ENCODE peak calls at places on chromosomes 5 and 9, in four cellular contexts. Y is NCI-H1930; C is tibial nerve; V is stimulated activated naive CD8-positive, alpha-beta T cell treated with anti-CD3 and anti-CD28 coated beads, Interleukin-15, Interleukin-2, amounts not matched to agents 100 U/mL and 50 U/mL, for 24 hours. M is an unnamed sample.

GRCh38 chr5:141402553-141403328 is at the start of gene PCDHGA9:
- DNase-seq in Y (no peak), C (no peak), V (no peak), M (no peak)

GRCh38 chr9:34170252-34170915 is 8.5 kb upstream of the UBAP1 start:
- DNase-seq in Y (no peak), C (no peak), V (no peak), M (no peak)

GRCh38 chr5:67747096-67747495 is 468.5 kb upstream of the PIK3R1 start:
- DNase-seq in Y (no peak), C (no peak), V (no peak), M (no peak)

GRCh38 chr9:69975681-69976080 is 68.0 kb upstream of the MAMDC2 start:
- DNase-seq in Y (no peak), C (no peak), V (no peak), M (no peak)

GRCh38 chr9:37958154-37958553 is 54.2 kb upstream of the SLC25A51 start:
- DNase-seq in Y (no peak), C (no peak), V (no peak), M (no peak)

GRCh38 chr5:149227168-149227826 is 44.4 kb upstream of the AFAP1L1 start:
- DNase-seq in Y (no peak), C (no peak), V (no peak), M (no peak)

GRCh38 chr5:36422957-36423356 is 121.3 kb upstream of the RANBP3L start:
- DNase-seq in Y (no peak), C (no peak), V (no peak), M (no peak)

GRCh38 chr9:89701221-89701798 is 96.5 kb downstream of the GADD45G start:
- DNase-seq in Y (no peak), C (no peak), V (peak), M (no peak)

GRCh38 chr9:20507431-20507830 is 114.9 kb downstream of the MLLT3 start:
- DNase-seq in Y (no peak), C (no peak), V (no peak), M (no peak)

GRCh38 chr5:158154226-158155005 is 295.5 kb upstream of the CLINT1 start:
- DNase-seq in Y (no peak), C (no peak), V (no peak), M (no peak)

GRCh38 chr9:98503867-98504800 is 204.6 kb downstream of the GABBR2 start:
- DNase-seq in Y (no peak), C (no peak), V (no peak), M (peak)

GRCh38 chr9:26326473-26327044 is 566.0 kb downstream of the CAAP1 start:
- DNase-seq in Y (peak), C (no peak), V (peak), M (no peak)

GRCh38 chr5:125409101-125409495 is 662.7 kb upstream of the ZNF608 start:
- DNase-seq in Y (peak), C (no peak), V (no peak), M (no peak)

GRCh38 chr5:72013741-72014703 is 93.3 kb upstream of the MAP1B start:
- DNase-seq in Y (peak), C (no peak), V (no peak), M (no peak)

GRCh38 chr9:107707419-107707837 is 217.9 kb upstream of the KLF4 start:
- DNase-seq in Y (no peak), C (no peak), V (no peak), M (no peak)

GRCh38 chr5:104551628-104552027 is 989.0 kb upstream of the NUDT12 start:
- DNase-seq in Y (no peak), C (no peak), V (no peak), M (no peak)

GRCh38 chr5:177536386-177536785 is 18.0 kb downstream of the FAM193B start:
- DNase-seq in Y (no peak), C (no peak), V (no peak), M (no peak)

GRCh38 chr9:98998441-98999151 is 54.9 kb downstream of the COL15A1 start:
- DNase-seq in Y (peak), C (peak), V (peak), M (peak)

GRCh38 chr5:55071413-55071812 is 31.0 kb upstream of the GZMA start:
- DNase-seq in Y (no peak), C (no peak), V (no peak), M (no peak)

GRCh38 chr5:176618783-176619182 is 8.8 kb upstream of the GPRIN1 start:
- DNase-seq in Y (no peak), C (no peak), V (no peak), M (no peak)

GRCh38 chr9:26950521-26950920 is 3.5 kb upstream of the PLAA start:
- DNase-seq in Y (no peak), C (no peak), V (no peak), M (no peak)

GRCh38 chr5:103487253-103487652 is 75.3 kb downstream of the NUDT12 start:
- DNase-seq in Y (no peak), C (no peak), V (no peak), M (no peak)

GRCh38 chr5:179281688-179282087 is 63.6 kb downstream of the ADAMTS2 start:
- DNase-seq in Y (no peak), C (no peak), V (no peak), M (no peak)